ENCODE peak calls at places on chromosomes 13 and 19, in five cellular contexts. A is adrenal gland; L is CD4-positive, CD25-positive, alpha-beta regulatory T cell; X is uterus; R is effector memory CD4-positive, alpha-beta T cell. C is an unnamed sample. For H3K4me1, the result is how much of the 10 kb centered on the place peaks cover.

GRCh38 chr13:104750377-104750776 is 1684.2 kb upstream of the SLC10A2 start:
- DNase-seq in A (no peak), L (no peak), X (no peak), R (no peak), C (no peak)

GRCh38 chr19:33868821-33869412 is 72.2 kb downstream of the KCTD15 start:
- DNase-seq in A (peak), L (no peak), X (peak), R (no peak), C (no peak)

GRCh38 chr13:39875583-39875982 is 220.1 kb downstream of the COG6 start:
- DNase-seq in A (no peak), L (no peak), X (no peak), R (no peak), C (no peak)

GRCh38 chr13:55570371-55570770 is 1570.3 kb upstream of the PRR20A start:
- DNase-seq in A (no peak), L (no peak), X (no peak), R (no peak), C (no peak)

GRCh38 chr13:88051746-88052482 is 380.7 kb downstream of the SLITRK5 start:
- DNase-seq in A (no peak), L (no peak), X (no peak), R (no peak), C (no peak)

GRCh38 chr13:46211116-46211515 is 612 bp upstream of the LRRC63 start:
- DNase-seq in A (peak), L (peak), X (no peak), R (peak), C (peak)

GRCh38 chr19:11769995-11770394 is 3.2 kb downstream of the ZNF441 start:
- DNase-seq in A (no peak), L (no peak), X (no peak), R (no peak), C (no peak)

GRCh38 chr19:21468791-21469190 is 36.6 kb upstream of the ZNF429 start:
- DNase-seq in A (no peak), L (no peak), X (no peak), R (no peak), C (peak)

GRCh38 chr13:50127017-50127725 is 111.9 kb downstream of the KCNRG start:
- DNase-seq in A (peak), L (peak), X (peak), R (no peak), C (no peak)

GRCh38 chr19:18085702-18086457 is 854 bp downstream of the IL12RB1 start:
- DNase-seq in A (no peak), L (no peak), X (no peak), R (no peak), C (no peak)

GRCh38 chr13:36193151-36193855 is 21.1 kb downstream of the SOHLH2 start:
- DNase-seq in A (no peak), L (no peak), X (no peak), R (no peak), C (no peak)

GRCh38 chr19:35868172-35868822 is at the start of gene APLP1:
- DNase-seq in A (peak), L (peak), X (peak), R (peak), C (peak)

GRCh38 chr19:10230155-10230903 is 802 bp downstream of the S1PR2 start:
- DNase-seq in A (peak), L (peak), X (peak), R (peak), C (peak)

GRCh38 chr19:48510421-48511268 is 990 bp downstream of the LMTK3 start:
- DNase-seq in A (peak), L (peak), X (peak), R (peak), C (peak)

GRCh38 chr19:41307954-41308449 is 2.0 kb upstream of the CCDC97 start:
- DNase-seq in A (no peak), L (peak), X (no peak), R (no peak), C (no peak)

GRCh38 chr19:30664358-30665058 is 292.3 kb downstream of the ZNF536 start:
- DNase-seq in A (peak), L (no peak), X (no peak), R (no peak), C (no peak)

GRCh38 chr13:28719227-28719562 is 425 bp upstream of the SLC46A3 start:
- DNase-seq in A (no peak), L (no peak), X (no peak), R (no peak), C (no peak)

GRCh38 chr19:887072-887471 is 5.9 kb downstream of the MED16 start:
- DNase-seq in A (no peak), L (no peak), X (no peak), R (no peak), C (no peak)

GRCh38 chr13:21739771-21740170 is 68.9 kb downstream of the FGF9 start:
- DNase-seq in A (peak), L (no peak), X (no peak), R (no peak), C (no peak)

GRCh38 chr13:31046711-31047279 is 114.3 kb downstream of the TEX26 start:
- DNase-seq in A (no peak), L (no peak), X (peak), R (no peak), C (no peak)

GRCh38 chr19:16038196-16038695 is 38.0 kb upstream of the TPM4 start:
- DNase-seq in A (no peak), L (no peak), X (no peak), R (no peak), C (no peak)

GRCh38 chr13:50283017-50283416 is 267.8 kb downstream of the KCNRG start:
- DNase-seq in A (no peak), L (no peak), X (no peak), R (no peak), C (no peak)

GRCh38 chr19:46850228-46851203 is at the start of gene AP2S1:
- DNase-seq in A (peak), L (peak), X (peak), R (peak), C (peak)

GRCh38 chr19:30344446-30345425 is 27.4 kb upstream of the ZNF536 start:
- DNase-seq in A (peak), L (no peak), X (no peak), R (no peak), C (no peak)

GRCh38 chr19:48724796-48725753 is 5.5 kb upstream of the MAMSTR start:
- DNase-seq in A (peak), L (peak), X (peak), R (no peak), C (no peak)

GRCh38 chr13:29991343-29991742 is 140.9 kb upstream of the UBL3 start:
- DNase-seq in A (no peak), L (no peak), X (no peak), R (no peak), C (no peak)

GRCh38 chr13:50713849-50714248 is 129.6 kb downstream of the DLEU7 start:
- DNase-seq in A (no peak), L (peak), X (no peak), R (no peak), C (peak)

GRCh38 chr19:56294557-56294956 is 20.1 kb downstream of the ZSCAN5A start:
- DNase-seq in A (no peak), L (no peak), X (no peak), R (no peak), C (no peak)

GRCh38 chr13:103852036-103852435 is 785.8 kb upstream of the SLC10A2 start:
- DNase-seq in A (no peak), L (no peak), X (no peak), R (no peak), C (no peak)

GRCh38 chr13:112073245-112074138 is 6.5 kb downstream of the SOX1 start:
- DNase-seq in A (no peak), L (no peak), X (no peak), R (no peak), C (no peak)

GRCh38 chr19:16111909-16112752 is 442 bp downstream of the RAB8A start:
- DNase-seq in A (no peak), L (no peak), X (no peak), R (no peak), C (no peak)

GRCh38 chr19:51448011-51448744 is 10.1 kb downstream of the SIGLEC8 start:
- DNase-seq in A (no peak), L (peak), X (no peak), R (no peak), C (no peak)

GRCh38 chr13:20738616-20739015 is 35.1 kb downstream of the IL17D start:
- DNase-seq in A (no peak), L (no peak), X (no peak), R (no peak), C (no peak)

GRCh38 chr13:102825921-102826706 is 19.7 kb upstream of the ERCC5 start:
- DNase-seq in A (no peak), L (no peak), X (no peak), R (no peak), C (no peak)

GRCh38 chr19:46035986-46036744 is 4.6 kb downstream of the IGFL4 start:
- DNase-seq in A (no peak), L (no peak), X (no peak), R (no peak), C (no peak)

GRCh38 chr19:47109541-47110375 is 3.8 kb downstream of the ZC3H4 start:
- DNase-seq in A (no peak), L (peak), X (no peak), R (no peak), C (no peak)

GRCh38 chr13:19182536-19182935 is 912 bp upstream of the TUBA3C start:
- DNase-seq in A (no peak), L (no peak), X (no peak), R (no peak), C (no peak)

GRCh38 chr19:43438291-43439162 is 23.8 kb downstream of the TEX101 start:
- DNase-seq in A (no peak), L (peak), X (peak), R (no peak), C (no peak)

GRCh38 chr19:49809155-49809986 is 3.7 kb downstream of the FUZ start:
- DNase-seq in A (peak), L (peak), X (no peak), R (peak), C (peak)

GRCh38 chr19:32224371-32225244 is 120.8 kb upstream of the ZNF507 start:
- DNase-seq in A (peak), L (peak), X (peak), R (no peak), C (peak)

GRCh38 chr13:93243375-93244063 is 16.9 kb downstream of the GPC6 start:
- DNase-seq in A (no peak), L (no peak), X (no peak), R (no peak), C (no peak)

GRCh38 chr13:93244918-93245280 is 18.3 kb downstream of the GPC6 start:
- DNase-seq in A (no peak), L (no peak), X (no peak), R (no peak), C (no peak)

GRCh38 chr13:93246069-93246468 is 19.5 kb downstream of the GPC6 start:
- DNase-seq in A (no peak), L (no peak), X (no peak), R (no peak), C (no peak)

GRCh38 chr13:93248627-93249047 is 22.0 kb downstream of the GPC6 start:
- DNase-seq in A (no peak), L (no peak), X (no peak), R (no peak), C (no peak)

DNA sequence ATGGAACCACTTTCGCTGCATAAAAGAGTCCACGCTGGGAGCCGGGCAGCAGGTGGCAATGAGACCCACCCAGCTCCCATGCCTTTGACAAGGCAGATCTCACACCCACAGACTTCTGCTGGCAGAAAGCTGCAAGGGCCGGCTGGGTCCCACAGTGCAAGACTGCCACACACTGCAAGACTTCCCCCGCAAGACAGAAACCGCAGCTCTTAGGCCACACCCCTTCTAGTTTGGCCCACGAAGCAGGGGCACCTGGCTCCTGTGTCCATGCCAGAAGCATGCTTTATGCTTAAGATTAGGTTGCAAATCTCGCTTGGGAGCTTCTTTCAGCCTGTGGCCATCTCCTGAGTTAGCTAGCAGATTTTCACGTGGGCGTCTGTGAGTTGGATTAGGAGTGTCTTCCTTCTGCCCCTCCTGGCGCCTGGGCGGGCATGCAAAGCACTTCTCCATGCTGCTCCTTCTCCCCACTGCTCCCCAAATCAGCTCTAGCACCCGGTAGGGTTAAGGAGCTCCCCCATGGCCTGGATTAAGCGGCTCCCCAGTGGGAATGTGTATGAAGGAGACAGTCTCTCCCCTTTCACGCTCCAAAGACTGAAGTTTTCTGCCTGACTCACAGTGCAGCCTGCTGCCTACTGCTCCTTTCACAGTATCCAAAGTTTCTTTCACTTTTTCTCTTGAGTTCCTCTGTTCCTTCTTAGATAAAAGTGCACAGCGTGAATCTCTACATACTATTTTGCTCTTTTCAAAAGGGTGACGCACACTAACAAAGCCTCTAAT is 17.7 kb downstream of the GPC6 start:
- DNase-seq in A (peak), L (no peak), X (no peak), R (no peak), C (no peak)
- H3K4me3 ChIP-seq in A (peak), L (no peak), X (peak), R (no peak), C (no peak)

DNA sequence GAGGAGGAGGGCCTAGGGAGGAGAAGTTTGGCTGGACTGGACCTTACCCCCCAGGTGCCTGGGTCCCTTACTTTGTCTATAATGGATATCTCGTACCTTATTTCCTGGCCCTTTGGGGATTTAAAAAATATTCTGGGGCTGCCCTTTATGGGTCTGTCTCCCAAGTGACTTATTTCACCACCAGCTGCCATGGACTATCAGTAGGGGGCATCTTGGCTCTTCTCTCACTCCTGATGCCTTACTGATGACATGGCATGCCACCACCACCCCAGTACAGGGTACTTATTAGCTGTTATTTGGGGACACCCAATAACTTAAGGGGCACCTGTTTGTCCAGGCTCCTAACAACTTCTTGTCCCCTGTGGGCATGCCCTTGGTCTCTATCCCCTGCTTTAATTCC is 38.0 kb downstream of the NFIX start:
- DNase-seq in A (no peak), L (peak), X (no peak), R (no peak), C (no peak)
- H3K4me1 ChIP-seq in A (under half), L (under half), X (half or more), R (under half), C (under half)

DNA sequence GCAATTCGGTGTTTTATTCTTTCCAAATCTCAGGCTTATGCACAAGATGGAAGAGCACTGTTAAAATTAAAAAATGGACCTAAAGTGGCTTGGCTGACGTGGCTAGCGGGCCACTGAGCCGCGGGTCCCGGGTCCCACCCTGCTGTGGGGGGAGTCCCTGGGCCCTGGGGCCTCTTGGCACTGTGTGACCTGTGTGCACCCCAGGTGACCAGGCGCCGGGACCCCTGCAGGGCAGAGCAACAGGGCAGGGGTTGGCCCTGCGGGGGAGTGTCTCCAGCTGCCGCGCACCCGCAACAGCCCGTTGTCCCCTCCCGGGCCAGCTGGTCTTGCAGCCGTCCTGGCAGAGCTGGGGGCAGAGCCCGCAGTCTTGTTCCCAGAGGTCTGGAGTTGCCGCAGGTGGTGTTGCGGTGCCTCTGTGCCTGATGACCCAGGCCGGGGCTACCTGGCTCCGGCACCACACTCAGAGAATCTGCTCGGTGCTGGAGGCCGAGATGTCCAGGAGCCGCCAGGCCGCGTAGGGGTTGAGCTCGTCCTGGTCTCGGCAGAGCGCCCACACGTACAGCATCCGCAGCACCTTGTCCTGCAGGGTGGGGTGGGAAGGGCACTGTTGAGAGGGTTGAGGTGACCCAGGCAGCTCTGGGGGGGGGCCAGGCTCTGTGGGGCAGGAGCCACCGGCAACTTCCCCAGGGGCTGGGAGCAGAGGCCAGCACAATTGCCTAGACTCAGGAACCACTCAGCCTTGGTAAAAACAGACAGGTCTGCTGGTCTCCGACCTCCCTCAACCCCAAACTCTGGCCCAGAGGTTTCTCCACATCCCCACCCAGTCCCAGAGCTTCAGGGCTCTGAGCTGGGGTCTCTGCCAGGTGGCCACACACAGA is 1.0 kb upstream of the CTXN1 start:
- DNase-seq in A (no peak), L (no peak), X (no peak), R (no peak), C (no peak)
- H3K4me3 ChIP-seq in A (peak), L (no peak), X (no peak), R (no peak), C (no peak)

DNA sequence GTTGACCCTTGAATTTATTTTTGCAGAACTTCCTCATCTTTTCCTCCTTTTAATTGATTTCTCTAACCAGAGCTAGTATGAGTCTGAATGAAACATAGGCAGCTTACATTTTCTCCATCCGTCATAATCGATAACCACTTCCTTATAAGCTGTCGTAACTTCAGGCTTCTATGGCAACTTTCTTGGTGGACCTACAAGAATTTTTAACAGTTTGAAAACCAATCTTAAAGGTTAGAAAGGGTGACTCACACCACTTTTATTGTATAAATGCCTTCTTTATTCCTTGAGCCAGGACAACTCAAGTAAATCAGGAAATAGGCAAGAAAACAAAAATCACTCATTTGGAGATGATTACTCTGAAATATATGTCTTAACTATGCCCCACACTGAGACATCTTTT is 105.7 kb upstream of the KL start:
- DNase-seq in A (no peak), L (no peak), X (no peak), R (no peak), C (no peak)
- H3K4me1 ChIP-seq in A (under half), L (under half), X (under half), R (under half), C (under half)

GRCh38 chr19:5624154-5624663 is 1.3 kb downstream of the SAFB start:
- DNase-seq in A (peak), L (peak), X (peak), R (no peak), C (peak)

GRCh38 chr19:5624741-5625140 is 1.9 kb downstream of the SAFB start:
- DNase-seq in A (no peak), L (peak), X (no peak), R (no peak), C (no peak)

GRCh38 chr19:5627395-5627904 is 4.6 kb downstream of the SAFB start:
- DNase-seq in A (peak), L (peak), X (no peak), R (no peak), C (no peak)

GRCh38 chr19:5623397-5624153 is 692 bp downstream of the SAFB start:
- DNase-seq in A (peak), L (peak), X (no peak), R (no peak), C (peak)

DNA sequence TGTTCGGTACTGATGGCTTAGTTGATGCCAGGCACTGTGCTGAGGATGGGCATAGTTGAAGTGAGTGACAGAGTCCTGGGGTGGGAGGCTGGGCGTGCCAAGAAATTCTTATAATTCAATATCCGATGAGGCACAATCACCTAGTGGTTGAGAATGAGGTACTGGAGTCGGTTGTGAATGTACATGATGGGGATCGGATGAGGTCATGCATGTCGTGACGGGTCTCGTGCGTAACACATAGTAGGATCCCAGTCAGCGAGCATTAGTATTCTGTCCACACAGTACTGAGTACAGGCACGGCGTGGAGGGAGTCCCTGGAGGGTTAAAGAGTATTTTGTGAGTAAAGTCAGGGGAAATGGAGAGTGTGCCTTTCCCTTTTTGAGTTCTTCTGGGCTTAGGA is 2.8 kb downstream of the SAFB start:
- DNase-seq in A (no peak), L (no peak), X (no peak), R (no peak), C (no peak)
- H3K4me3 ChIP-seq in A (peak), L (peak), X (no peak), R (peak), C (no peak)

C was measured in CD8-positive, alpha-beta T cell.